ENCODE peak calls at places on chromosome 20, in seven cellular contexts. K is prostate gland; H is Karpas-422; Y is stimulated activated CD8-positive, alpha-beta memory T cell treated with anti-CD3 and anti-CD28 coated beads, Interleukin-4, amount 100 ng/mL, for 24 hours; T is caudate nucleus; V is hepatocyte; W is NCI-H2081. R is an unnamed sample.

GRCh38 chr20:20837574-20838021 is 125.2 kb upstream of the RALGAPA2 start:
- DNase-seq in Y (no peak), K (peak), V (peak), T (peak), H (peak), W (peak), R (peak)

GRCh38 chr20:57809661-57810172 is 99.9 kb upstream of the PMEPA1 start:
- DNase-seq in V (peak), W (no peak), K (peak), H (no peak), T (no peak), Y (no peak), R (no peak)

GRCh38 chr20:39660251-39660650 is 698.1 kb downstream of the DHX35 start:
- DNase-seq in W (no peak), H (no peak), K (no peak), Y (no peak), T (no peak), V (no peak), R (no peak)

GRCh38 chr20:63150391-63150898 is 65.5 kb downstream of the YTHDF1 start:
- DNase-seq in W (no peak), H (no peak), Y (no peak), K (no peak), V (no peak), T (no peak), R (no peak)

GRCh38 chr20:64113444-64113775 is 6.0 kb upstream of the NPBWR2 start:
- DNase-seq in V (no peak), W (no peak), H (no peak), T (no peak), K (no peak), Y (no peak), R (no peak)

GRCh38 chr20:24965065-24965919 is 16.2 kb downstream of the CST7 start:
- DNase-seq in H (no peak), K (no peak), T (no peak), W (no peak), Y (no peak), V (no peak), R (no peak)

GRCh38 chr20:21270806-21271205 is 32.3 kb upstream of the XRN2 start:
- DNase-seq in Y (no peak), T (no peak), H (no peak), W (peak), K (no peak), V (no peak), R (no peak)

GRCh38 chr20:25247100-25247665 is 702 bp upstream of the PYGB start:
- DNase-seq in W (peak), K (peak), H (peak), T (peak), Y (no peak), V (peak), R (peak)

GRCh38 chr20:12775041-12775440 is 233.7 kb upstream of the SPTLC3 start:
- DNase-seq in T (no peak), K (peak), V (no peak), W (no peak), Y (no peak), H (no peak), R (no peak)

GRCh38 chr20:58995461-58996225 is 11.4 kb downstream of the CTSZ start:
- DNase-seq in H (no peak), V (peak), T (no peak), K (no peak), Y (no peak), W (no peak), R (no peak)

GRCh38 chr20:24993337-24994185 is 1.0 kb upstream of the APMAP start:
- DNase-seq in Y (no peak), T (no peak), V (peak), K (no peak), W (peak), H (peak), R (no peak)

GRCh38 chr20:64240243-64241015 is 15.1 kb upstream of the PCMTD2 start:
- DNase-seq in H (no peak), Y (no peak), T (no peak), W (no peak), V (no peak), K (no peak), R (peak)

GRCh38 chr20:51926670-51927305 is 124.5 kb upstream of the SALL4 start:
- DNase-seq in W (no peak), T (no peak), H (no peak), Y (no peak), V (no peak), K (no peak), R (no peak)

GRCh38 chr20:61937963-61938838 is 127.5 kb downstream of the TAF4 start:
- DNase-seq in T (no peak), H (no peak), W (no peak), Y (no peak), V (no peak), K (no peak), R (peak)

GRCh38 chr20:34703061-34703572 is 1.0 kb upstream of the TP53INP2 start:
- DNase-seq in K (no peak), H (no peak), V (no peak), T (no peak), Y (no peak), W (no peak), R (no peak)

GRCh38 chr20:35695978-35696377 is 3.2 kb downstream of the NFS1 start:
- DNase-seq in W (no peak), Y (no peak), K (no peak), T (no peak), H (no peak), V (no peak), R (no peak)

GRCh38 chr20:1368448-1369199 is 24.2 kb downstream of the FKBP1A start:
- DNase-seq in Y (no peak), H (no peak), K (no peak), W (no peak), T (no peak), V (no peak), R (no peak)

GRCh38 chr20:8132632-8133587 is 844 bp downstream of the PLCB1 start:
- DNase-seq in K (peak), V (peak), W (peak), Y (no peak), H (no peak), T (no peak), R (peak)

GRCh38 chr20:45899041-45899835 is 8.1 kb downstream of the CTSA start:
- DNase-seq in Y (no peak), T (no peak), W (no peak), H (no peak), K (no peak), V (no peak), R (no peak)

GRCh38 chr20:39206899-39207564 is 244.9 kb downstream of the DHX35 start:
- DNase-seq in W (no peak), V (no peak), T (no peak), K (peak), H (no peak), Y (no peak), R (no peak)

GRCh38 chr20:49656304-49656703 is 57.4 kb downstream of the B4GALT5 start:
- DNase-seq in H (no peak), V (no peak), W (peak), K (peak), T (no peak), Y (no peak), R (no peak)

R was measured in H7.